ENCODE peak calls at places on chromosomes 7 and 10, in eight cellular contexts. M, E, G, K, H, B, N and C are unnamed samples.

GRCh38 chr10:85548038-85548437 is 818.6 kb downstream of the GRID1 start:
- DNase-seq in N (peak; percentile 28), H (peak; percentile 64), E (peak; percentile 43), G (no peak), K (no peak), M (no peak), B (no peak), C (no peak)

GRCh38 chr10:1166828-1167275 is 110.7 kb downstream of the WDR37 start:
- DNase-seq in G (no peak), K (no peak), H (peak; percentile 25), M (no peak), E (no peak), B (no peak), N (no peak), C (no peak)

GRCh38 chr10:5512331-5512730 is 12.4 kb upstream of the CALML3 start:
- DNase-seq in H (no peak), B (peak; percentile 27), K (no peak), N (no peak), E (no peak), G (no peak), M (no peak), C (no peak)

GRCh38 chr10:11173062-11173461 is 155.4 kb downstream of the CELF2 start:
- DNase-seq in E (no peak), K (no peak), N (no peak), H (peak; percentile 26), G (no peak), M (no peak), B (no peak), C (no peak)

GRCh38 chr10:3825862-3826351 is 40.9 kb upstream of the KLF6 start:
- DNase-seq in B (peak; percentile 63), H (no peak), G (no peak), M (no peak), E (no peak), N (no peak), K (no peak), C (no peak)

GRCh38 chr7:155119801-155120382 is 49.8 kb downstream of the HTR5A start:
- DNase-seq in E (no peak), M (no peak), N (no peak), K (no peak), H (peak; percentile 22), G (no peak), B (no peak), C (no peak)

GRCh38 chr7:82235710-82236109 is 207.9 kb downstream of the CACNA2D1 start:
- DNase-seq in G (no peak), K (no peak), N (no peak), H (no peak), B (no peak), E (no peak), M (no peak), C (no peak)

GRCh38 chr10:70191161-70191770 is 21.0 kb upstream of the SAR1A start:
- DNase-seq in H (no peak), B (no peak), E (no peak), N (no peak), K (no peak), M (no peak), G (no peak), C (no peak)

GRCh38 chr10:84522612-84523462 is 194.4 kb downstream of the CCSER2 start:
- DNase-seq in E (no peak), B (no peak), N (no peak), M (no peak), H (no peak), K (no peak), G (no peak), C (no peak)

GRCh38 chr7:73832806-73833205 is 2.0 kb downstream of the CLDN4 start:
- DNase-seq in H (no peak), G (no peak), K (no peak), N (no peak), E (no peak), B (no peak), M (no peak), C (no peak)

GRCh38 chr7:15765753-15766152 is 79.3 kb upstream of the MEOX2 start:
- DNase-seq in B (no peak), H (no peak), G (no peak), E (no peak), K (no peak), M (no peak), N (no peak), C (no peak)

GRCh38 chr10:62456611-62457101 is 82.5 kb downstream of the ZNF365 start:
- DNase-seq in M (peak; percentile 53), B (no peak), N (peak; percentile 3), G (no peak), K (no peak), H (no peak), E (no peak), C (no peak)

GRCh38 chr10:74909665-74910064 is 83.3 kb downstream of the KAT6B start:
- DNase-seq in B (no peak), K (no peak), G (no peak), N (no peak), E (no peak), M (no peak), H (no peak), C (no peak)

GRCh38 chr10:102281103-102281502 is 35.8 kb downstream of the GBF1 start:
- DNase-seq in B (no peak), H (no peak), G (no peak), K (peak; percentile 8), N (no peak), M (no peak), E (no peak), C (no peak)

GRCh38 chr7:2353650-2354172 is 916 bp upstream of the EIF3B start:
- DNase-seq in B (peak; percentile 96), K (peak; percentile 74), G (peak; percentile 85), M (peak; percentile 93), E (peak; percentile 95), N (peak; percentile 94), H (peak; percentile 95), C (peak; percentile 93)

GRCh38 chr7:139572071-139572470 is 48.6 kb downstream of the CLEC2L start:
- DNase-seq in K (no peak), H (peak; percentile 31), M (no peak), B (no peak), G (no peak), N (no peak), E (no peak), C (no peak)

GRCh38 chr7:19561121-19561805 is 147.6 kb downstream of the POLR1F start:
- DNase-seq in K (no peak), E (no peak), H (no peak), G (no peak), B (no peak), N (no peak), M (no peak), C (no peak)

GRCh38 chr7:28065308-28065707 is 115.3 kb downstream of the JAZF1 start:
- DNase-seq in N (no peak), M (no peak), E (no peak), K (no peak), G (no peak), H (no peak), B (no peak), C (no peak)

GRCh38 chr7:28068811-28069216 is 111.8 kb downstream of the JAZF1 start:
- DNase-seq in M (no peak), H (no peak), G (no peak), N (no peak), B (no peak), K (no peak), E (peak; percentile 24), C (no peak)

GRCh38 chr7:28069788-28070187 is 110.8 kb downstream of the JAZF1 start:
- DNase-seq in M (peak; percentile 53), G (peak; percentile 42), N (no peak), K (no peak), B (no peak), E (no peak), H (no peak), C (no peak)

GRCh38 chr7:28065721-28066285 is 114.8 kb downstream of the JAZF1 start:
- DNase-seq in E (no peak), N (no peak), G (no peak), K (no peak), H (no peak), B (no peak), M (no peak), C (no peak)

DNA sequence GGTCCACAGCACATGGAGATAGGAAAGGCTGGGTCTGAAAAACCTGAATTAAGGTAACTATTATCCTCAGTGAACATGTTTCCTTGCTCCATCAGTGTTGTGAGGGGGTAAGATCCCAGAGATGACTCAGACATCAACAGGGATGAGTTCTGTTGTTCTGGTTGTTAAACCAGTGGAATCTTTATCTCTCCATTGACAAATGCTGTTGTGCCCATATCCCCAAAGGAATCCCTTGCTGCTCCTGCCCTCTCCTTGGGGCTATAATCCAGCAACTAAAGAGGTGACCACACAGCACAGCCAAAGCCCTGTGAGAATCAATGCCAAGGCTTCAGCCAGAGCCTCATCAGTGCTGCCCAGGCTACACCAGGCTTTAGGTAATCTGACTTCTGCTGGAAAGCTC is 113.4 kb downstream of the JAZF1 start:
- DNase-seq in G (no peak), E (no peak), N (no peak), K (no peak), H (no peak), B (no peak), M (no peak), C (no peak)
- H3K9me3 ChIP-seq in G (no peaks in the 10 kb centered on the region), E (no peaks in the 10 kb centered on the region), N (no peaks in the 10 kb centered on the region), K (no peaks in the 10 kb centered on the region), H (no peaks in the 10 kb centered on the region), B (no peaks in the 10 kb centered on the region), M (no peaks in the 10 kb centered on the region), C (no peaks in the 10 kb centered on the region)

DNA sequence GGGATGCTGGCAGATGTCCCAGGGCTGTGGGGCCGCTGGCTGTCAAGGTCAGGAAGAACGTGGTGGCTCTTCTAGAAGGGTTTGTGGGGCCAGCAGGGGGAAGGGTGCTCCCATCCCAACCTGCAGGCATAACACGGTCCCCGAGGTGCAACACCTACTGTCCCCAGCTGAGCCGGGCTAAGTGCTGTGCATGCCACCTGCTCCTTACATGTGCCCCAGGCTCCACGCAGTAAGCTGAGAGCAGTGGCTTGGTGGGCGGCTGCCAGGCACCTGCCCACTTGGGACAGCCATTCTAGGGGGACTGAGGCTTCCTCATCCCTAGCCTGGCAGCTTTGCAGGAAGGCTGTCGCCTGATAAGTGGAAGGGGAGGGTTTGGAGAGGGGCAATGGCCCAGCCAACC is 14.2 kb upstream of the ZNF735 start:
- DNase-seq in B (no peak), H (no peak), K (no peak), E (no peak), M (no peak), G (no peak), N (no peak), C (no peak)
- H3K9me3 ChIP-seq in B (no peaks in the 10 kb centered on the region), H (peaks cover 66% of the 10 kb centered on the region), K (peaks cover 36% of the 10 kb centered on the region), E (peaks cover 14% of the 10 kb centered on the region), M (no peaks in the 10 kb centered on the region), G (no peaks in the 10 kb centered on the region), N (peaks cover 4% of the 10 kb centered on the region), C (peaks cover 3% of the 10 kb centered on the region)

GRCh38 chr10:133529576-133529946 is 2.4 kb downstream of the CYP2E1 start:
- DNase-seq in K (no peak), N (no peak), M (no peak), B (no peak), G (no peak), H (no peak), E (no peak), C (no peak)
- H3K9me3 ChIP-seq in K (peaks cover 16% of the 10 kb centered on the region), N (peaks cover under 1% of the 10 kb centered on the region), M (peaks cover 4% of the 10 kb centered on the region), B (no peaks in the 10 kb centered on the region), G (no peaks in the 10 kb centered on the region), H (peaks cover 33% of the 10 kb centered on the region), E (peaks cover 1% of the 10 kb centered on the region), C (peaks cover 1% of the 10 kb centered on the region)

DNA sequence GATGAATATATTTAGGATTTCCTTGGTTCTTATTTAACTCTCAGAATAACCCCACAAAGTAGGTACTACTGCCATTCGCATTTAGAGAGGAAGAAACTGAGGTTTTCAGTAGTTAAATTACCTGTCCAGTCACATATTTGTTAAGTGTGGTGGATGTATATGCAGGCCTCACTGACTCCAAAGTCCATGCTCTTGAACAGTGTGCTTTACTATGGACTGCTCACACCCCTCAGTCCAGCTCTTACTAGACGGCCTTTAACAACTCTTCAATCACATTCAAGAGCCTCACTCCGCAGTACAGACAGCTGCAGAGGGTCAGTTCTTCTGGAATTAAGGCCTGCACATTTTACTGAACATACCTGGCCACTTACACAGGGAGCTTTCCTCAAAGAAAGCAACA is 36.2 kb downstream of the ZNF248 start:
- DNase-seq in N (no peak), M (no peak), B (no peak), G (no peak), H (no peak), K (no peak), E (no peak), C (no peak)
- H3K9me3 ChIP-seq in N (peaks cover 18% of the 10 kb centered on the region), M (peaks cover 22% of the 10 kb centered on the region), B (peaks cover 9% of the 10 kb centered on the region), G (peaks cover 35% of the 10 kb centered on the region), H (peaks cover 76% of the 10 kb centered on the region), K (peaks cover 19% of the 10 kb centered on the region), E (peaks cover 84% of the 10 kb centered on the region), C (no peaks in the 10 kb centered on the region)